ENCODE peak calls at places on chromosome X, in seven cellular contexts. A, Z, P, Y, F, B and K are unnamed samples.

GRCh38 chrX:81120936-81121351 is 80.8 kb downstream of the HMGN5 start:
- DNase-seq in Y (peak), P (peak), F (peak), A (peak), B (no peak), Z (no peak), K (no peak)

GRCh38 chrX:20433376-20433775 is 166.7 kb upstream of the RPS6KA3 start:
- DNase-seq in Z (no peak), F (no peak), A (no peak), Y (no peak), P (peak), B (no peak), K (no peak)

GRCh38 chrX:11499076-11500044 is 166.4 kb downstream of the ARHGAP6 start:
- DNase-seq in F (peak), P (peak), A (no peak), Y (peak), B (peak), Z (no peak), K (no peak)

GRCh38 chrX:71493111-71493613 is 39.7 kb upstream of the OGT start:
- DNase-seq in B (no peak), P (peak), Y (no peak), Z (peak), F (peak), A (no peak), K (no peak)

GRCh38 chrX:75061701-75062100 is 94.4 kb downstream of the ABCB7 start:
- DNase-seq in Z (no peak), Y (no peak), F (peak), B (no peak), A (no peak), P (no peak), K (no peak)

GRCh38 chrX:84064814-84065213 is 123.2 kb downstream of the RPS6KA6 start:
- DNase-seq in P (no peak), B (no peak), F (no peak), Z (no peak), A (no peak), Y (no peak), K (no peak)

GRCh38 chrX:70039758-70040157 is 10.0 kb downstream of the AWAT2 start:
- DNase-seq in B (no peak), Z (no peak), A (no peak), Y (no peak), P (no peak), F (peak), K (no peak)

GRCh38 chrX:105609530-105609929 is 212.8 kb upstream of the NRK start:
- DNase-seq in P (no peak), Y (no peak), F (no peak), A (no peak), B (no peak), Z (no peak), K (no peak)

GRCh38 chrX:28189011-28189410 is 207.8 kb upstream of the DCAF8L1 start:
- DNase-seq in A (peak), B (no peak), F (peak), Z (no peak), Y (peak), P (peak), K (no peak)

GRCh38 chrX:68647156-68647957 is at the start of gene STARD8:
- DNase-seq in Y (peak), Z (no peak), B (no peak), F (peak), P (peak), A (peak), K (no peak)
- TF ChIP-seq CTCF in Y (peak), Z (no peak), B (no peak), F (no peak), P (peak), A (no peak), K (no peak)

GRCh38 chrX:125205084-125205917 is 114.4 kb upstream of the TEX13C start:
- DNase-seq in Z (peak), F (peak), P (no peak), B (no peak), A (peak), Y (peak), K (no peak)
- TF ChIP-seq CTCF in Z (no peak), F (no peak), P (no peak), B (peak), A (peak), Y (peak), K (no peak)

GRCh38 chrX:41482153-41482850 is 35.2 kb downstream of the NYX start:
- DNase-seq in Z (no peak), Y (no peak), P (peak), A (no peak), B (no peak), F (peak), K (no peak)

GRCh38 chrX:41478397-41478911 is 31.3 kb downstream of the NYX start:
- DNase-seq in A (no peak), F (no peak), B (no peak), Z (no peak), Y (no peak), P (no peak), K (no peak)

GRCh38 chrX:41480508-41481260 is 33.5 kb downstream of the NYX start:
- DNase-seq in P (no peak), B (no peak), F (no peak), Y (no peak), A (no peak), Z (no peak), K (no peak)

GRCh38 chrX:41475611-41476241 is 28.6 kb downstream of the NYX start:
- DNase-seq in Z (no peak), Y (no peak), B (no peak), A (no peak), P (no peak), F (no peak), K (no peak)

GRCh38 chrX:41481264-41482109 is 34.3 kb downstream of the NYX start:
- DNase-seq in B (no peak), A (peak), F (no peak), P (peak), Z (no peak), Y (no peak), K (no peak)
- TF ChIP-seq CTCF in B (peak), A (peak), F (peak), P (peak), Z (no peak), Y (peak), K (no peak)

GRCh38 chrX:123422875-123423274 is 238.8 kb downstream of the GRIA3 start:
- DNase-seq in Y (peak), P (peak), Z (no peak), B (no peak), F (peak), A (peak), K (no peak)
- TF ChIP-seq CTCF in Y (peak), P (peak), Z (peak), B (peak), F (peak), A (peak), K (peak)

GRCh38 chrX:9130031-9130430 is 96.1 kb upstream of the FAM9B start:
- DNase-seq in Y (no peak), P (no peak), F (no peak), Z (no peak), B (no peak), A (no peak), K (no peak)
- TF ChIP-seq CTCF in Y (no peak), P (no peak), F (no peak), Z (no peak), B (no peak), A (no peak), K (no peak)

DNA sequence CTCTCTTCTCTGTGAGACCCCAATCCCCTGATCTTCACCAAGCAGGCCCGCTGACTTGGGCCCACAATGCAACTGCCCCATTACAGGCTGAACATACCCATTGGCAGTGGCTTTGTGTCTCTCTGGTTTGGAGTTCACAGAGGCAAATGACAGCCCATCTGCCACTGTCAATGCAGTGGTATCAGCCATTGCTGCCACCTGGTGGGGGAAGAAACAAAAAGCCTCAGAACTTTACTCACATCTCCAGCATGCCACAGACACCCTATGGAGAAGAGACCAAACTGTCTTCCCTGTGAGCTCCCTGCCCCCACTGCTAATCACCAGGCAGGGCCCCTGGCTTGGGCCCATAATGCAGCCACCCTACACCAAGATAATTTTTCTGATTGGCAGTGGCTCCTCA is 729.3 kb upstream of the ACTRT1 start:
- DNase-seq in Y (no peak), Z (no peak), P (no peak), A (peak), F (no peak), B (no peak), K (no peak)
- TF ChIP-seq CTCF in Y (peak), Z (no peak), P (no peak), A (peak), F (no peak), B (no peak), K (peak)

GRCh38 chrX:154444001-154444754 is at the start of gene FAM50A:
- DNase-seq in A (peak), P (peak), Z (no peak), Y (peak), B (no peak), F (peak), K (no peak)
- TF ChIP-seq CTCF in A (no peak), P (no peak), Z (no peak), Y (no peak), B (no peak), F (no peak), K (no peak)